ENCODE peak calls at places on chromosomes 5 and 9, in five cellular contexts. I, L, K, W and X are unnamed samples.

GRCh38 chr5:154285661-154286408 is 95.3 kb downstream of the GALNT10 start:
- DNase-seq in I (no peak), L (peak; percentile 81), K (no peak), W (no peak), X (no peak)

GRCh38 chr9:107635137-107635802 is 145.7 kb upstream of the KLF4 start:
- DNase-seq in K (no peak), I (no peak), W (no peak), L (peak; percentile 43), X (no peak)

GRCh38 chr9:135098400-135099105 is 11.1 kb downstream of the OLFM1 start:
- DNase-seq in I (no peak), K (no peak), W (peak; percentile 50), L (no peak), X (peak; percentile 13)

GRCh38 chr5:79143684-79144379 is 32.2 kb downstream of the BHMT start:
- DNase-seq in I (no peak), W (no peak), L (peak; percentile 34), K (no peak), X (peak; percentile 30)

GRCh38 chr9:100492952-100493351 is 20.0 kb downstream of the TMEFF1 start:
- DNase-seq in L (peak; percentile 22), K (no peak), W (no peak), I (no peak), X (no peak)

GRCh38 chr9:107734231-107735014 is 244.9 kb upstream of the KLF4 start:
- DNase-seq in L (peak; percentile 96), I (peak; percentile 38), W (peak; percentile 53), K (no peak), X (no peak)

GRCh38 chr9:119101048-119101447 is 268.2 kb downstream of the BRINP1 start:
- DNase-seq in K (no peak), W (no peak), L (no peak), I (no peak), X (no peak)

GRCh38 chr5:82349651-82350050 is 71.5 kb upstream of the RPS23 start:
- DNase-seq in I (no peak), L (no peak), K (no peak), W (peak; percentile 47), X (peak; percentile 49)

GRCh38 chr5:171521219-171521633 is 101.8 kb downstream of the FGF18 start:
- DNase-seq in K (no peak), I (no peak), L (peak; percentile 92), W (peak; percentile 31), X (no peak)

GRCh38 chr5:156835905-156836304 is 14.2 kb upstream of the PPP1R2B start:
- DNase-seq in L (no peak), W (no peak), I (no peak), K (no peak), X (no peak)

GRCh38 chr9:34413229-34413852 is 36.6 kb upstream of the MYORG start:
- DNase-seq in W (peak; percentile 48), I (no peak), L (peak; percentile 43), K (no peak), X (peak; percentile 45)

GRCh38 chr9:132481467-132481866 is 71.5 kb downstream of the CFAP77 start:
- DNase-seq in L (no peak), I (no peak), K (no peak), W (no peak), X (no peak)

GRCh38 chr5:157607371-157608161 is 32.0 kb upstream of the ADAM19 start:
- DNase-seq in K (no peak), W (no peak), L (peak; percentile 85), I (no peak), X (peak; percentile 77)

GRCh38 chr5:93425102-93425501 is 155.9 kb downstream of the NR2F1-AS1 start:
- DNase-seq in I (no peak), K (no peak), L (peak; percentile 21), W (no peak), X (no peak)

GRCh38 chr5:179176166-179176565 is 116.0 kb downstream of the ZNF354C start:
- DNase-seq in W (no peak), K (no peak), L (no peak), I (no peak), X (no peak)

GRCh38 chr9:18822850-18823249 is 210.2 kb downstream of the SAXO1 start:
- DNase-seq in K (no peak), L (no peak), W (no peak), I (no peak), X (no peak)

GRCh38 chr5:81506900-81507588 is 113.1 kb upstream of the ACOT12 start:
- DNase-seq in L (peak; percentile 93), I (peak; percentile 72), K (peak; percentile 67), W (peak; percentile 76), X (peak; percentile 81)

GRCh38 chr9:108040783-108041182 is 551.2 kb upstream of the KLF4 start:
- DNase-seq in L (peak; percentile 54), K (no peak), W (no peak), I (peak; percentile 38), X (no peak)

GRCh38 chr5:626850-627249 is 14.7 kb downstream of the CEP72 start:
- DNase-seq in L (peak; percentile 25), K (no peak), W (no peak), I (no peak), X (no peak)

GRCh38 chr5:132776077-132776931 is 735 bp downstream of the SEPTIN8 start:
- DNase-seq in W (no peak), L (no peak), K (no peak), I (no peak), X (peak; percentile 75)

GRCh38 chr9:76574171-76574767 is 115.3 kb downstream of the GCNT1 start:
- DNase-seq in L (no peak), K (no peak), W (no peak), I (no peak), X (no peak)

GRCh38 chr5:138900281-138900965 is 25.3 kb upstream of the LRRTM2 start:
- DNase-seq in W (no peak), K (no peak), L (peak; percentile 75), I (no peak), X (no peak)

GRCh38 chr5:72170101-72170500 is 62.8 kb downstream of the MAP1B start:
- DNase-seq in K (no peak), I (no peak), L (no peak), W (no peak), X (no peak)

GRCh38 chr9:131228988-131229387 is 47.3 kb downstream of the FAM78A start:
- DNase-seq in K (no peak), L (peak; percentile 93), W (no peak), I (no peak), X (no peak)

GRCh38 chr9:68505681-68506409 is 34.8 kb downstream of the TMEM252 start:
- DNase-seq in K (no peak), W (peak; percentile 20), L (no peak), I (no peak), X (peak; percentile 5)

DNA sequence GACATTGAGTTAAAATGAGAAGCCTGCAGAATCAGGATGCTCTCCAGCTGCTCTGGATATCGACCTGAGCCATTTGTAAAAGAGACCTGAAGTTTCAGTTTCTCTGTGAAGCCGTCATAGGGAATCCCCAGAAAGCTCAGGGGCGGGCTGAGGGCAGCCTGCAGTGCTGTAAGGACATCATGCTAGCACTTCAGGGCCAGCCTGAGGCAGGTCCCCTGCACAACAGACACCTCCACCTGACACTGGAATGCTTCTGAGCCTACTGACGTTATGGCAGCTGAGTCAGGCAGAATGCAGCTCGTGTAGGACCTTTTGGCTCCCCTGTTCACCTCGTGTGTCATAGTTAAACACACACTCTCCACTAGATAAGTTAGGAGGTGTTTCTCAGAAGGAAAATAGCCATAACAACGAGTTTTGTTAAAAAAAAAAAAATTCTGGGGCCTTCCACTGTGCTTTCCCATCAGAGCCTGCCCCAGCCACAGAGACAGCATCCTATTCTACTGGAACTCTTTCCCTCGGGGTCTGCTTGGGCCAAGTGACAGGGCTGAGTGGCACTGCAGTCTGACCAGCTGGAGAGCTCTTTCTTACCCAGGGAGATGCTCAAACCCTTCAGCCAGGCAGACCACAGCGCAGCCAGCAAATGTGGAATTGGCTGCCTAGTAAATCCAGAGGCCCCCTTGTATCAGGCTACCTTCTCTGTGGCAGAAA is 354.9 kb downstream of the DIRAS2 start:
- DNase-seq in K (peak; percentile 48), W (no peak), L (no peak), I (no peak), X (no peak)
- TF ChIP-seq POLR2A in K (peak; percentile 66), W (no peak), L (no peak), I (no peak), X (no peak)

DNA sequence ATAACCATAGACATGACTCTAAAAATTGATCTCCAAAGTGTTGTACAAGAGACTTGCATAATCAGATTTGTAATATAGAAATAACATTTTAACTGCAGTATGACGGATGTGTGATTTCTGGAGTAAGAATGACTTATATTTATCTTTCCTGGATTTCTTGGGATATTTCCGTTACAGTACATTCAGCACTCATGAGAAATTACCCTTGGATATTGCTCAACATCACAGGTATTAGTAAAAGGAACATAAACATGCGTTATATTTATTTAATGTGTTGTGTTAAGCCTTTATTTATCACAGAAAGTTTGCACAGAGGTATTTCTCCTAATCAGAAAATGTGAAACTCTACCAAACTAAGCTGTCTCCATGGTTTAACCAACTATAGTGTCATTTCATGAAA is 1823.9 kb upstream of the C9orf72 start:
- DNase-seq in L (no peak), K (no peak), W (no peak), I (no peak), X (no peak)
- TF ChIP-seq POLR2A in L (no peak), K (no peak), W (no peak), I (no peak), X (no peak)

DNA sequence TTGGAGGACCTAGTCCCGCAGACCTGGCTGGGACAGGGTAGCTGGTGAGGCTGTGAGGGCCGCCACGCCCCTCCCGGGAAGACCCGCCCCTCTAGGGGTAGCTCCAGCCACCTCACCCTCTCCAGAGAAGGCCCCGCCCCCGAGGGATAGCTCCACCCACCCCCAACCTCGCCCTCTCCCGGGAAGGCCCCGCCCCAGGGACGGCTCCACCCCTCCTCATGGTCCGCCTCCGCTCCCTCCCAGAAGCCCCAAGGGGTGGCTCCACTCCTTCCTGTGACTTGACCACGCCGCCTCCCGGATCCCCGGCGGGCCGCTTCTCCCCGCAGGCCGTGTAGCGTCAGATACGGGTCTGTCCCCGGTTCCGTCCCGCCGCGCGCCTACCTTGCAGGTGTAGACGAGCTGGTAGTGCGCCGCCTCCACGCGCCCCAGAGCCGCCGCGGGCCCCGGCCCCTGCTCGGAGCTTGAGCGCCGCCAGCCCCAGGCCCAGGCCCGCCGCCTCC is 388 bp downstream of the DNLZ start:
- DNase-seq in I (peak; percentile 96), W (peak; percentile 97), K (peak; percentile 68), L (peak; percentile 91), X (peak; percentile 98)
- TF ChIP-seq POLR2A in I (peak; percentile 84), W (no peak), K (peak; percentile 88), L (peak; percentile 75), X (peak; percentile 76)

DNA sequence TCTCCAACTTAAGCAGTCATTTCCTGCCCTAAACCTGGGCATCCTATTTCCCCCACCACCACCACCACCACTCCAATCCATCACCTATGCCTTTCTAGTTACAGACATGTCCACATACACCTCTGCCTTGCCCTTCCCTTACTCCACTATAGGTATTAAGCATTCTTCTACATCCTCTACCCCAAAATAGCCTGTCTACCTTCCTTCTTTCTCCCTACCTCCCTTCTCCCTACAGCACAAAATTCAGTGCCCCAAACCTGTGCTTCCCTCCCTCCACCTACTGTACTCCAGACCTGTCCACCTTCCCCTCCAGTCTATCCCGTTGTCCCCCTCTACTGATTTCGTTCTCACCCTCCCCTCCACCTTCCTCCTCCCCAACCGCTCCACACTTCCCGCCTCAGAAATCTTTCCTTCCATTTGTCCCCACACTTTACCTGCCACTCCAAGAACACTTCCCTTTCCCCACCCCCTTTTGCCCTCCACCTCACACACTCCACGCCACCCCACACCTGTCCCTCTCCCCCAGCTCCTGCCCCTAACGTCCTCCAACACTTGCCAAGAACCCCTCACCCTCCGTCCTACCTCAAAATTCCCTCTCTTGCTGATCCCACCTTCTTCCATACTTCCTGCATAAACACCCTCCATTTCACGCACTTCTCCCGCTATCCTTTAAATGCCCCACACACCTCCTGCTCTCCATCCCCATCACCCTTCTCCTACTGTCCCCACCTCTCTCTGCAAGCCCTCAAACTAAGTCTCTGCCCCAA is 1.5 kb downstream of the STRBP start:
- DNase-seq in L (no peak), K (no peak), I (no peak), W (no peak), X (no peak)
- TF ChIP-seq POLR2A in L (no peak), K (peak; percentile 5), I (no peak), W (no peak), X (no peak)